ENCODE peak calls at places on chromosomes 3 and 15, in five cellular contexts. M is nucleus accumbens, Y is NCI-H510A, J is NCI-H1694, W is AML-193. K is an unnamed sample.

GRCh38 chr3:151774910-151775309 is 39.0 kb upstream of the AADAC start:
- DNase-seq in M (no peak), Y (no peak), J (no peak), W (no peak), K (no peak)

GRCh38 chr15:67006089-67007065 is 59.0 kb upstream of the SMAD3 start:
- DNase-seq in M (no peak), Y (no peak), J (no peak), W (no peak), K (peak; percentile 72)

GRCh38 chr3:196971094-196971698 is 2.6 kb upstream of the PIGZ start:
- DNase-seq in M (no peak), Y (no peak), J (no peak), W (no peak), K (no peak)

GRCh38 chr3:140572334-140572733 is 105.5 kb upstream of the TRIM42 start:
- DNase-seq in M (no peak), Y (no peak), J (no peak), W (no peak), K (no peak)

GRCh38 chr3:195704433-195704999 is 16.3 kb upstream of the MUC20 start:
- DNase-seq in M (no peak), Y (no peak), J (no peak), W (no peak), K (no peak)

GRCh38 chr3:114205541-114205940 is 26.7 kb upstream of the DRD3 start:
- DNase-seq in M (no peak), Y (no peak), J (no peak), W (no peak), K (no peak)

GRCh38 chr3:124329723-124330122 is 337.8 kb upstream of the ROPN1 start:
- DNase-seq in M (no peak), Y (no peak), J (no peak), W (no peak), K (no peak)

GRCh38 chr3:123618768-123619484 is 34.1 kb upstream of the HACD2 start:
- DNase-seq in M (peak; percentile 10), Y (no peak), J (peak; percentile 38), W (peak; percentile 90), K (peak; percentile 95)

GRCh38 chr15:74317820-74318375 is 49.5 kb downstream of the CYP11A1 start:
- DNase-seq in M (no peak), Y (no peak), J (no peak), W (no peak), K (no peak)

GRCh38 chr3:12753275-12754028 is 5.6 kb downstream of the TMEM40 start:
- DNase-seq in M (no peak), Y (no peak), J (no peak), W (no peak), K (no peak)